ENCODE peak calls at places on chromosomes 11 and 22, in nine cellular contexts. C, D, G, N, L, B, V, Y and K are unnamed samples.

GRCh38 chr22:47035443-47035881 is 273.0 kb downstream of the TBC1D22A start:
- DNase-seq in C (peak), D (no peak), G (no peak), N (no peak), L (no peak), B (no peak), V (peak), Y (no peak), K (no peak)

GRCh38 chr22:33832558-33833151 is 87.6 kb downstream of the LARGE1 start:
- DNase-seq in C (peak), D (no peak), G (no peak), N (peak), L (no peak), B (no peak), V (peak), Y (no peak), K (peak)

GRCh38 chr22:42796081-42796480 is 61.0 kb downstream of the ARFGAP3 start:
- DNase-seq in C (no peak), D (no peak), G (no peak), N (no peak), L (no peak), B (no peak), V (no peak), Y (no peak), K (no peak)

GRCh38 chr11:66368484-66368883 is 3.1 kb downstream of the SLC29A2 start:
- DNase-seq in C (no peak), D (no peak), G (no peak), N (no peak), L (no peak), B (no peak), V (peak), Y (no peak), K (no peak)

GRCh38 chr11:44927174-44927661 is 23.5 kb downstream of the TP53I11 start:
- DNase-seq in C (peak), D (peak), G (peak), N (peak), L (peak), B (peak), V (peak), Y (peak), K (peak)

GRCh38 chr11:122491486-122491885 is 164.0 kb upstream of the UBASH3B start:
- DNase-seq in C (no peak), D (no peak), G (no peak), N (no peak), L (no peak), B (no peak), V (no peak), Y (peak), K (no peak)

GRCh38 chr22:50627452-50627913 is 469 bp downstream of the ARSA start:
- DNase-seq in C (peak), D (peak), G (no peak), N (peak), L (peak), B (no peak), V (no peak), Y (peak), K (peak)

GRCh38 chr11:75635009-75635909 is 33.6 kb downstream of the MAP6 start:
- DNase-seq in C (peak), D (peak), G (no peak), N (peak), L (no peak), B (no peak), V (peak), Y (peak), K (peak)

GRCh38 chr11:8242480-8243280 is 21.0 kb downstream of the LMO1 start:
- DNase-seq in C (no peak), D (peak), G (no peak), N (no peak), L (no peak), B (no peak), V (no peak), Y (no peak), K (peak)

GRCh38 chr11:6481924-6482275 is 599 bp downstream of the TIMM10B start:
- DNase-seq in C (no peak), D (no peak), G (no peak), N (no peak), L (no peak), B (no peak), V (no peak), Y (no peak), K (peak)

GRCh38 chr11:103532133-103532788 is 423.0 kb downstream of the DYNC2H1 start:
- DNase-seq in C (no peak), D (peak), G (no peak), N (no peak), L (no peak), B (no peak), V (no peak), Y (peak), K (no peak)

GRCh38 chr22:41862160-41862529 is 29.2 kb downstream of the SREBF2 start:
- DNase-seq in C (no peak), D (no peak), G (no peak), N (no peak), L (no peak), B (no peak), V (no peak), Y (no peak), K (no peak)

GRCh38 chr11:120682026-120682649 is 170.6 kb downstream of the GRIK4 start:
- DNase-seq in C (no peak), D (peak), G (no peak), N (no peak), L (no peak), B (no peak), V (no peak), Y (no peak), K (no peak)

GRCh38 chr11:85772700-85773099 is 38.2 kb downstream of the SYTL2 start:
- DNase-seq in C (no peak), D (peak), G (no peak), N (no peak), L (no peak), B (no peak), V (no peak), Y (peak), K (no peak)

GRCh38 chr11:62796281-62796680 is 4.5 kb upstream of the TMEM223 start:
- DNase-seq in C (no peak), D (peak), G (no peak), N (no peak), L (no peak), B (no peak), V (no peak), Y (no peak), K (no peak)

GRCh38 chr11:86073948-86074347 is 5.1 kb upstream of the PICALM start:
- DNase-seq in C (no peak), D (no peak), G (no peak), N (no peak), L (no peak), B (no peak), V (no peak), Y (no peak), K (no peak)

GRCh38 chr11:126502982-126503381 is 147.5 kb downstream of the ST3GAL4 start:
- DNase-seq in C (no peak), D (peak), G (no peak), N (no peak), L (no peak), B (no peak), V (no peak), Y (no peak), K (no peak)

GRCh38 chr11:863389-864117 is 20.9 kb downstream of the TSPAN4 start:
- DNase-seq in C (no peak), D (no peak), G (no peak), N (no peak), L (no peak), B (no peak), V (no peak), Y (no peak), K (no peak)